ENCODE peak calls at places on chromosomes 13 and 19, in nine cellular contexts. X is OCI-LY7; L is ascending aorta; U is CD8-positive, alpha-beta memory T cell; Z is right atrium auricular region; I is cardiac muscle cell; C is endodermal cell; Y is heart left ventricle; A is mesenchymal stem cell. S is an unnamed sample. For H3K4me1 and H3K36me3, the result is how much of the 10 kb centered on the place peaks cover.

GRCh38 chr19:49556412-49557398 is 23.7 kb downstream of the NOSIP start:
- DNase-seq in X (no peak), L (no peak), U (peak), Z (no peak), I (peak), C (peak), Y (peak), A (no peak), S (no peak)

GRCh38 chr19:18460313-18460712 is 22.4 kb upstream of the ISYNA1 start:
- DNase-seq in X (no peak), L (no peak), U (no peak), Z (peak), I (no peak), C (no peak), Y (peak), A (peak), S (no peak)

GRCh38 chr13:73171926-73172325 is 113.1 kb downstream of the KLF5 start:
- DNase-seq in X (no peak), L (no peak), U (no peak), Z (no peak), I (peak), C (peak), Y (no peak), A (peak), S (peak)

GRCh38 chr19:38388310-38389100 is at the start of gene SPRED3:
- DNase-seq in X (no peak), L (no peak), U (no peak), Z (no peak), I (peak), C (no peak), Y (peak), A (no peak), S (peak)

GRCh38 chr19:4969772-4970531 is 1.0 kb downstream of the KDM4B start:
- DNase-seq in X (peak), L (no peak), U (no peak), Z (no peak), I (peak), C (peak), Y (no peak), A (peak), S (no peak)

GRCh38 chr13:104422668-104423067 is 1356.5 kb upstream of the SLC10A2 start:
- DNase-seq in X (no peak), L (no peak), U (no peak), Z (no peak), I (no peak), C (no peak), Y (no peak), A (no peak), S (no peak)

GRCh38 chr13:56400774-56401173 is 739.9 kb upstream of the PRR20A start:
- DNase-seq in X (no peak), L (no peak), U (no peak), Z (no peak), I (no peak), C (no peak), Y (no peak), A (no peak), S (no peak)

GRCh38 chr13:113546571-113547247 is 37.8 kb upstream of the TFDP1 start:
- DNase-seq in X (no peak), L (no peak), U (peak), Z (peak), I (no peak), C (no peak), Y (peak), A (no peak), S (no peak)

GRCh38 chr13:66139701-66140100 is 1090.4 kb downstream of the PCDH9 start:
- DNase-seq in X (peak), L (no peak), U (no peak), Z (no peak), I (no peak), C (no peak), Y (no peak), A (peak), S (no peak)

GRCh38 chr13:101423872-101424271 is 7.6 kb upstream of the NALCN start:
- DNase-seq in X (no peak), L (no peak), U (no peak), Z (no peak), I (no peak), C (no peak), Y (no peak), A (no peak), S (no peak)

GRCh38 chr13:43694265-43694664 is 92.5 kb downstream of the ENOX1 start:
- DNase-seq in X (no peak), L (no peak), U (no peak), Z (no peak), I (no peak), C (no peak), Y (no peak), A (no peak), S (no peak)

GRCh38 chr19:19956431-19957075 is 55.8 kb downstream of the ZNF93 start:
- DNase-seq in X (no peak), L (no peak), U (no peak), Z (no peak), I (peak), C (peak), Y (no peak), A (no peak), S (no peak)

GRCh38 chr19:21463449-21464105 is 41.8 kb upstream of the ZNF429 start:
- DNase-seq in X (no peak), L (no peak), U (no peak), Z (peak), I (peak), C (peak), Y (no peak), A (no peak), S (no peak)

GRCh38 chr13:109198585-109198984 is 569.2 kb downstream of the MYO16 start:
- DNase-seq in X (no peak), L (no peak), U (no peak), Z (no peak), I (no peak), C (no peak), Y (no peak), A (peak), S (no peak)

GRCh38 chr13:44543424-44543823 is 32.7 kb downstream of the TSC22D1 start:
- DNase-seq in X (no peak), L (no peak), U (no peak), Z (no peak), I (no peak), C (no peak), Y (no peak), A (no peak), S (no peak)

GRCh38 chr19:38304866-38305429 is 897 bp downstream of the C19orf33 start:
- DNase-seq in X (no peak), L (no peak), U (no peak), Z (no peak), I (peak), C (peak), Y (peak), A (no peak), S (peak)

GRCh38 chr13:25860265-25860664 is 191.6 kb downstream of the SHISA2 start:
- DNase-seq in X (no peak), L (no peak), U (no peak), Z (no peak), I (no peak), C (no peak), Y (no peak), A (no peak), S (no peak)

GRCh38 chr19:49799798-49800376 is 13.2 kb downstream of the FUZ start:
- DNase-seq in X (peak), L (no peak), U (no peak), Z (no peak), I (no peak), C (peak), Y (no peak), A (no peak), S (no peak)

GRCh38 chr13:73702419-73703071 is 431.7 kb downstream of the KLF12 start:
- DNase-seq in X (peak), L (no peak), U (peak), Z (no peak), I (peak), C (no peak), Y (no peak), A (no peak), S (no peak)

GRCh38 chr19:18194554-18195238 is 1.7 kb downstream of the MPV17L2 start:
- DNase-seq in X (peak), L (no peak), U (peak), Z (no peak), I (peak), C (peak), Y (no peak), A (peak), S (no peak)

GRCh38 chr13:50611117-50611781 is 232.2 kb downstream of the DLEU7 start:
- DNase-seq in X (no peak), L (no peak), U (no peak), Z (no peak), I (no peak), C (no peak), Y (no peak), A (no peak), S (no peak)

GRCh38 chr13:107765724-107766436 is 449.5 kb downstream of the LIG4 start:
- DNase-seq in X (no peak), L (no peak), U (no peak), Z (no peak), I (no peak), C (no peak), Y (no peak), A (peak), S (no peak)

GRCh38 chr19:40274585-40275544 is 10.3 kb downstream of the AKT2 start:
- DNase-seq in X (peak), L (no peak), U (no peak), Z (no peak), I (no peak), C (no peak), Y (peak), A (no peak), S (no peak)

GRCh38 chr13:39038569-39038898 is 278 bp downstream of the NHLRC3 start:
- DNase-seq in X (peak), L (no peak), U (peak), Z (no peak), I (no peak), C (no peak), Y (no peak), A (peak), S (no peak)

GRCh38 chr13:78137404-78138142 is 218.9 kb upstream of the EDNRB start:
- DNase-seq in X (peak), L (no peak), U (no peak), Z (no peak), I (peak), C (peak), Y (no peak), A (peak), S (peak)

GRCh38 chr13:110593430-110594130 is 21.8 kb upstream of the NAXD start:
- DNase-seq in X (peak), L (no peak), U (no peak), Z (no peak), I (peak), C (peak), Y (no peak), A (peak), S (peak)

GRCh38 chr13:63446329-63446728 is 2030.7 kb upstream of the PCDH20 start:
- DNase-seq in X (no peak), L (no peak), U (no peak), Z (no peak), I (no peak), C (no peak), Y (no peak), A (no peak), S (no peak)

GRCh38 chr19:17867087-17867486 is 4.7 kb upstream of the SLC5A5 start:
- DNase-seq in X (no peak), L (no peak), U (no peak), Z (no peak), I (no peak), C (peak), Y (no peak), A (no peak), S (no peak)

GRCh38 chr19:56687036-56687435 is 15.5 kb upstream of the ZNF835 start:
- DNase-seq in X (no peak), L (no peak), U (no peak), Z (no peak), I (no peak), C (no peak), Y (no peak), A (no peak), S (no peak)

GRCh38 chr19:38721977-38722773 is 22.1 kb downstream of the CAPN12 start:
- DNase-seq in X (no peak), L (no peak), U (no peak), Z (peak), I (peak), C (no peak), Y (peak), A (no peak), S (no peak)

GRCh38 chr13:83538636-83539035 is 343.6 kb downstream of the SLITRK1 start:
- DNase-seq in X (no peak), L (no peak), U (no peak), Z (no peak), I (no peak), C (no peak), Y (no peak), A (no peak), S (no peak)

GRCh38 chr13:40665754-40666057 is 735 bp downstream of the FOXO1 start:
- DNase-seq in X (peak), L (no peak), U (peak), Z (no peak), I (no peak), C (no peak), Y (no peak), A (no peak), S (no peak)

GRCh38 chr13:23378009-23378632 is 55.4 kb downstream of the SACS start:
- DNase-seq in X (peak), L (peak), U (no peak), Z (peak), I (no peak), C (no peak), Y (no peak), A (peak), S (no peak)

GRCh38 chr13:48563611-48564010 is 30.7 kb upstream of the RCBTB2 start:
- DNase-seq in X (no peak), L (no peak), U (no peak), Z (no peak), I (no peak), C (no peak), Y (no peak), A (no peak), S (no peak)

GRCh38 chr19:3868770-3869456 is at the start of gene ZFR2:
- DNase-seq in X (peak), L (no peak), U (no peak), Z (no peak), I (peak), C (peak), Y (no peak), A (no peak), S (no peak)

GRCh38 chr13:98977568-98978270 is at the start of gene DOCK9:
- DNase-seq in X (no peak), L (no peak), U (no peak), Z (peak), I (peak), C (peak), Y (peak), A (peak), S (peak)

GRCh38 chr13:20882206-20882605 is 20.3 kb downstream of the XPO4 start:
- DNase-seq in X (no peak), L (no peak), U (no peak), Z (no peak), I (no peak), C (peak), Y (no peak), A (no peak), S (no peak)
- H3K4me3 ChIP-seq in X (no peak), L (no peak), U (no peak), Z (no peak), I (no peak), C (peak), Y (no peak), A (no peak), S (no peak)

DNA sequence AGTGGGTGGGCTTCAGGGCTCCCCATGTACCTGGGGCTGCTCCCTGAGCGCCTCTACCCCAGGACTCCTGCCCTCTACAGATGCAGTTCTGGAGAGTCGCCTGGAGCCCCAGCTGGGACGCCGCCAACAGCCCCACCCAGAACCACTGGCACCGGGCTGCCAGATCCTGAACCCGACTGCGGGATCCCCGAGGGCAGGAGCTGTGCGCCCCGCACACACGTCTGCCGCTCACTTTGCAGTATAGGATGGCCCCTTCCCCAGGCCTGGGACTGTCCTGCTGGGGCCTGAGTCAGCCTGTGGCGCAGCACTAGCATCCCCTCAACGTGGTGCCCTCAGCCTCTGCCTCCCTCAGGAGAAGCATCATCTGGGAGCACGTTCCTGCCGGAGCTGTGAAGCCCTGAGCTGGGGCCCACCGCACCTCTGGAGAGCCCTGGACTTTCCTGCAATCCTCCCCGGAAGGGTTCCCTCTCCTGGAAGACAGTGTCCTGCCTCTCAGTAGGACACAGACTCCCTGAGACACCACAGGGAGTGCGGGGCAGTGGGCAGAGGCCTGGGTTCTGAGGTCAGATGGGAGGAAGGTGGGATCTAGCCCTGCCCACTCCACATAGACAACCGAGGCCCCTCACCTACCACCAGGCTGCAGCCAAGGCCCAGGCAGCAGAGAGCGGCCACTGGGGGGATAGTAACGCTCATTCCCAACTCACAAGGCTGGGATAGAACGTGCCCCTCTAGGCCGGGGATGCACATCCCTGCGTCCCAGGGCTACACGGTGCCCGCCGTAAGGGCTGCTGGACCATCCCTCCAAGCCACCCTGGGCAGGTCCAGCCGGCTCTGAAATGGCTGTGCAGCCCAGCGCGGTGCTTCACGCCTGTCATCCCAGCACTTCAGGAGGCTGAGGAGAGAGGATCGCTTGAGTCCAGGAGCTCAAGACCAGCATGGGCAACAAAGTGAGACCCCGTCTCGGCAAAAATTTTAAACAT is 3.5 kb downstream of the REXO1 start:
- DNase-seq in X (no peak), L (no peak), U (no peak), Z (no peak), I (no peak), C (no peak), Y (no peak), A (no peak), S (no peak)
- H3K4me1 ChIP-seq in X (under half), L (under half), U (half or more), Z (half or more), I (under half), C (under half), Y (half or more), A (under half), S (under half)

DNA sequence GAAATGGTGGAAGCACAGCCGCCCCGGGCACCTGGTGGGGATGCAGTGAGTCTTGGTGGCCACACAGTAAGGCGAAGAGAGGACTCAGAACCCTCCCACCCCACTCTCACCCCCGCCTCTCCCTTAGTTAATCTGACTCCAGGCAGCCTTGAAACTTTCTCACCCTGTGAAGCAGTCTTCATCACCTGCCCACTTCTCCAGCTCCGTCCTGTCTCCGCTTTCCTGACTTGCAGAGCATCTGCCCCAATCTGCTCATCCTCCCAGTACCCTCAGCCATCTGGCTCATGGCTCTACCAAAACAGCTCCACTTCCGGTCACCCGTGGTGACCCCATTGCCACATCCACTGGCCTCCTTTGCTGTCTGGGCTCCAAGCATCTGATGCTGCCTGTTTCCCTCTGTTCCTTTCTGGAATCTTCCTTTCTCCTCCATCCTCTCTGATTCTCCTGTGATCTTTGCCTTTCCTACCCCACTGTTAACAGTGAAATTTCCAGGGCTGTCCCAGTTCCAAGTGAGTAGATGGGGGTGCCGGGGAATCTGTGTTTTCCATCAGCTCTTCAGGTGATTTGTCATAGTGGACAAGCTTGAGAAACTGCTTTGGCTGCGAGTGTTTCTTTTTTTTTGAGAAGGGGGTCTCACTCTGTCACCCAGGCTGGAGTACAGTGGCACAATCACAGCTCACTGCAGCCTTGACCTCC is 4.3 kb downstream of the USF2 start:
- DNase-seq in X (no peak), L (no peak), U (no peak), Z (no peak), I (no peak), C (no peak), Y (no peak), A (no peak), S (no peak)
- H3K36me3 ChIP-seq in X (half or more), L (half or more), U (under half), Z (under half), I (under half), C (half or more), Y (half or more), A (half or more), S (under half)

GRCh38 chr19:46487178-46487801 is 8.4 kb downstream of the PNMA8B start:
- DNase-seq in X (no peak), L (no peak), U (no peak), Z (no peak), I (no peak), C (no peak), Y (no peak), A (no peak), S (no peak)
- H3K4me3 ChIP-seq in X (peak), L (peak), U (no peak), Z (peak), I (peak), C (peak), Y (peak), A (peak), S (peak)

DNA sequence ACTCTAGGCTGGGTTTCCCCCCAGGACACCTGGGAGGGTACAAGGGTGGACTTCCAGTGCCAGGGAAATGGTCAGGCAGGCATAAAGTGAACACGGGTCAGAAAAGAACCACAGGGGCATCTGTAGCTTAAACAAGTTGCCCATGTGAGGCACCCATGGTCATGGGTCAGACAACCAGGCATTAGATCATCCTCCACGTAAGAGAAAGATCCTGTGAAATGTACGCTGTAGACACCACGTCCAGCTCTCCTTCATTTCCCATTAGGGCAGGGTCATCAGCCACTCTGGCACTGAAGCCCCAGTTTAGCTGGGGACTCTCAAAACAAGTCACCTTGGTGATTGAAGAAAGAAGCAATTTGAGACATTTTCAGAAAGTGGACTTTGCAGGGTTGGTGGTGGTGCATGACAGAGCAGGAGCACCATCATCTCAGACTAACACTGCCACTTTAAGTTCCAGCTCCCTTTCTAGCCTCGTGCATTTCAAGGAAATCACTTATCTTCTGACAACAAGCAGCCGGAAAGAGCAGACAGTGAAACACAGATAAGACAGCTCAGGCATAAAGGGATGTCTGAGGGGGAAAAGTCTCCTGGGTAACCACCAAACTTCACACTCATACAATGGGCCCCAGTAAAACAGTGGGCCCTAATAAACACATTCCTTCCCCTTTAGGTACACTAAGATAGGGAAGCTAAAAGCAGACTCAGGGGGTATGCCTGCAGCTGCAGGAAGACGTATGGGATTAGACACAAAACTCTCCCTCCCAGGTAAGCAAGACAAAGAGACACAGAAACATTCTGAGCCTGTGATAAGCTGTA is 16.1 kb upstream of the SIGLEC6 start:
- DNase-seq in X (no peak), L (no peak), U (no peak), Z (peak), I (no peak), C (no peak), Y (no peak), A (peak), S (peak)
- H3K4me1 ChIP-seq in X (under half), L (under half), U (under half), Z (under half), I (under half), C (under half), Y (under half), A (under half), S (under half)